ENCODE peak calls at places on chromosomes 2 and 18, in eight cellular contexts. One of them, this sample, is unnamed.

GRCh38 chr2:216492951-216493685 is 5.5 kb upstream of the RPL37A start:
- DNase-seq in right lobe of liver: no peak
- DNase-seq in iPS-NIHi11: no peak
- DNase-seq in GOT3: no peak
- DNase-seq in lower lobe of right lung: no peak
- DNase-seq in lung: no peak
- DNase-seq in activated gamma-delta T cell treated with Interleukin-2 at 50 U/mL for 16 hours: no peak
- DNase-seq in iris pigment epithelial cell: peak; percentile 80
- DNase-seq in this sample: no peak

GRCh38 chr2:144624451-144624850 is 104.5 kb upstream of the ZEB2 start:
- DNase-seq in GOT3: no peak
- DNase-seq in lung: no peak
- DNase-seq in activated gamma-delta T cell treated with Interleukin-2 at 50 U/mL for 16 hours: no peak
- DNase-seq in iPS-NIHi11: no peak
- DNase-seq in lower lobe of right lung: no peak
- DNase-seq in right lobe of liver: no peak
- DNase-seq in iris pigment epithelial cell: no peak
- DNase-seq in this sample: no peak

GRCh38 chr2:25421746-25422431 is 80.2 kb upstream of the DNMT3A start:
- DNase-seq in lower lobe of right lung: no peak
- DNase-seq in GOT3: no peak
- DNase-seq in iPS-NIHi11: no peak
- DNase-seq in iris pigment epithelial cell: no peak
- DNase-seq in activated gamma-delta T cell treated with Interleukin-2 at 50 U/mL for 16 hours: no peak
- DNase-seq in lung: no peak
- DNase-seq in right lobe of liver: no peak
- DNase-seq in this sample: no peak

GRCh38 chr2:116809074-116809473 is 1005.4 kb upstream of the DDX18 start:
- DNase-seq in iPS-NIHi11: no peak
- DNase-seq in right lobe of liver: no peak
- DNase-seq in lower lobe of right lung: no peak
- DNase-seq in GOT3: no peak
- DNase-seq in lung: no peak
- DNase-seq in iris pigment epithelial cell: no peak
- DNase-seq in activated gamma-delta T cell treated with Interleukin-2 at 50 U/mL for 16 hours: no peak
- DNase-seq in this sample: no peak

GRCh38 chr2:69770193-69770702 is 28.3 kb downstream of the ANXA4 start:
- DNase-seq in lung: no peak
- DNase-seq in activated gamma-delta T cell treated with Interleukin-2 at 50 U/mL for 16 hours: peak; percentile 14
- DNase-seq in lower lobe of right lung: no peak
- DNase-seq in right lobe of liver: no peak
- DNase-seq in iris pigment epithelial cell: peak; percentile 91
- DNase-seq in iPS-NIHi11: peak; percentile 30
- DNase-seq in GOT3: no peak
- DNase-seq in this sample: peak; percentile 64

GRCh38 chr2:120468136-120468535 is 122.2 kb downstream of the INHBB start:
- DNase-seq in lower lobe of right lung: peak; percentile 8
- DNase-seq in right lobe of liver: peak; percentile 35
- DNase-seq in iris pigment epithelial cell: no peak
- DNase-seq in lung: no peak
- DNase-seq in activated gamma-delta T cell treated with Interleukin-2 at 50 U/mL for 16 hours: no peak
- DNase-seq in iPS-NIHi11: no peak
- DNase-seq in GOT3: no peak
- DNase-seq in this sample: no peak

GRCh38 chr2:69538872-69539548 is 101.8 kb upstream of the NFU1 start:
- DNase-seq in iris pigment epithelial cell: peak; percentile 49
- DNase-seq in right lobe of liver: no peak
- DNase-seq in lower lobe of right lung: no peak
- DNase-seq in activated gamma-delta T cell treated with Interleukin-2 at 50 U/mL for 16 hours: no peak
- DNase-seq in iPS-NIHi11: no peak
- DNase-seq in lung: no peak
- DNase-seq in GOT3: no peak
- DNase-seq in this sample: no peak

GRCh38 chr2:127609818-127610217 is 36.1 kb upstream of the GPR17 start:
- DNase-seq in lower lobe of right lung: no peak
- DNase-seq in right lobe of liver: no peak
- DNase-seq in lung: no peak
- DNase-seq in GOT3: no peak
- DNase-seq in iris pigment epithelial cell: no peak
- DNase-seq in iPS-NIHi11: no peak
- DNase-seq in activated gamma-delta T cell treated with Interleukin-2 at 50 U/mL for 16 hours: no peak
- DNase-seq in this sample: no peak

GRCh38 chr2:168432565-168433186 is 23.4 kb upstream of the CERS6 start:
- DNase-seq in right lobe of liver: no peak
- DNase-seq in GOT3: no peak
- DNase-seq in iris pigment epithelial cell: no peak
- DNase-seq in iPS-NIHi11: no peak
- DNase-seq in lung: no peak
- DNase-seq in lower lobe of right lung: no peak
- DNase-seq in activated gamma-delta T cell treated with Interleukin-2 at 50 U/mL for 16 hours: no peak
- DNase-seq in this sample: no peak

GRCh38 chr18:70228546-70228945 is 23.1 kb upstream of the RTTN start:
- DNase-seq in iris pigment epithelial cell: no peak
- DNase-seq in iPS-NIHi11: no peak
- DNase-seq in lung: no peak
- DNase-seq in lower lobe of right lung: no peak
- DNase-seq in right lobe of liver: no peak
- DNase-seq in activated gamma-delta T cell treated with Interleukin-2 at 50 U/mL for 16 hours: no peak
- DNase-seq in GOT3: no peak
- DNase-seq in this sample: no peak

GRCh38 chr2:16189019-16189850 is 248.9 kb downstream of the MYCN start:
- DNase-seq in lung: no peak
- DNase-seq in right lobe of liver: no peak
- DNase-seq in GOT3: no peak
- DNase-seq in activated gamma-delta T cell treated with Interleukin-2 at 50 U/mL for 16 hours: no peak
- DNase-seq in iris pigment epithelial cell: no peak
- DNase-seq in iPS-NIHi11: no peak
- DNase-seq in lower lobe of right lung: no peak
- DNase-seq in this sample: no peak